ENCODE peak calls at places on chromosomes 5 and 9, in six cellular contexts. O, L, T, Z, D and Q are unnamed samples.

GRCh38 chr9:131459056-131459455 is 43.7 kb upstream of the POMT1 start:
- DNase-seq in O (no peak), L (no peak), T (no peak), Z (no peak), D (no peak), Q (no peak)

GRCh38 chr9:36781532-36781931 is 208.8 kb downstream of the MELK start:
- DNase-seq in O (no peak), L (no peak), T (no peak), Z (no peak), D (no peak), Q (no peak)

GRCh38 chr5:174324680-174325079 is 279.2 kb downstream of the NSG2 start:
- DNase-seq in O (no peak), L (no peak), T (no peak), Z (no peak), D (peak), Q (no peak)

GRCh38 chr9:127361561-127361960 is 35.4 kb upstream of the SLC2A8 start:
- DNase-seq in O (no peak), L (no peak), T (no peak), Z (no peak), D (no peak), Q (no peak)

GRCh38 chr5:173050791-173051190 is 5.4 kb upstream of the CREBRF start:
- DNase-seq in O (no peak), L (no peak), T (no peak), Z (no peak), D (no peak), Q (no peak)

GRCh38 chr5:67805666-67806348 is 409.7 kb upstream of the PIK3R1 start:
- DNase-seq in O (no peak), L (no peak), T (no peak), Z (no peak), D (no peak), Q (no peak)

GRCh38 chr9:130140701-130141100 is 31.5 kb upstream of the NCS1 start:
- DNase-seq in O (no peak), L (no peak), T (no peak), Z (peak), D (no peak), Q (no peak)

GRCh38 chr5:73674669-73675004 is 48.6 kb downstream of the ARHGEF28 start:
- DNase-seq in O (no peak), L (no peak), T (no peak), Z (no peak), D (no peak), Q (no peak)

GRCh38 chr5:143671644-143672569 is 140.1 kb upstream of the HMHB1 start:
- DNase-seq in O (no peak), L (no peak), T (no peak), Z (no peak), D (no peak), Q (no peak)

GRCh38 chr5:168327019-168327421 is 35.6 kb downstream of the WWC1 start:
- DNase-seq in O (no peak), L (no peak), T (no peak), Z (no peak), D (no peak), Q (no peak)

GRCh38 chr9:89839427-89839826 is 234.6 kb downstream of the GADD45G start:
- DNase-seq in O (no peak), L (no peak), T (no peak), Z (no peak), D (no peak), Q (no peak)

GRCh38 chr9:34546834-34547827 is 24.3 kb upstream of the ENHO start:
- DNase-seq in O (peak), L (peak), T (peak), Z (peak), D (peak), Q (peak)

GRCh38 chr5:57054671-57055070 is 102.7 kb upstream of the MIER3 start:
- DNase-seq in O (no peak), L (no peak), T (no peak), Z (no peak), D (no peak), Q (no peak)

GRCh38 chr5:149030392-149030791 is 32.5 kb downstream of the SH3TC2 start:
- DNase-seq in O (no peak), L (no peak), T (no peak), Z (no peak), D (no peak), Q (no peak)

GRCh38 chr5:82467006-82467561 is 188.9 kb upstream of the RPS23 start:
- DNase-seq in O (no peak), L (no peak), T (no peak), Z (no peak), D (no peak), Q (no peak)

GRCh38 chr5:165723931-165724330 is 2218.5 kb downstream of the MAT2B start:
- DNase-seq in O (no peak), L (no peak), T (no peak), Z (no peak), D (no peak), Q (no peak)

GRCh38 chr9:79581388-79581787 is 9.6 kb downstream of the TLE4 start:
- DNase-seq in O (no peak), L (no peak), T (no peak), Z (no peak), D (no peak), Q (no peak)

GRCh38 chr5:108078882-108079281 is 303.0 kb downstream of the FBXL17 start:
- DNase-seq in O (no peak), L (no peak), T (no peak), Z (no peak), D (no peak), Q (no peak)

GRCh38 chr9:131097259-131097947 is 1.1 kb downstream of the AIF1L start:
- DNase-seq in O (no peak), L (no peak), T (no peak), Z (no peak), D (no peak), Q (no peak)